ENCODE peak calls at places on chromosomes 6 and 20, in four cellular contexts. G is SK-N-SH, R is K562, Q is H1. U is an unnamed sample.

GRCh38 chr6:88368071-88368787 is 202.1 kb upstream of the CNR1 start:
- DNase-seq in G (no peak), R (no peak), Q (no peak), U (peak)

GRCh38 chr20:54345301-54345724 is 130.1 kb upstream of the DOK5 start:
- DNase-seq in G (no peak), R (no peak), Q (no peak), U (peak)

GRCh38 chr20:35630636-35631035 is 15.0 kb downstream of the SPAG4 start:
- DNase-seq in G (no peak), R (no peak), Q (no peak), U (no peak)

GRCh38 chr6:41692080-41692675 is 43.2 kb downstream of the TFEB start:
- DNase-seq in G (no peak), R (no peak), Q (no peak), U (no peak)

GRCh38 chr6:6315660-6316059 is 4.8 kb downstream of the F13A1 start:
- DNase-seq in G (peak), R (peak), Q (peak), U (peak)

GRCh38 chr20:13158339-13158738 is 62.7 kb upstream of the ISM1 start:
- DNase-seq in G (no peak), R (no peak), Q (no peak), U (no peak)

GRCh38 chr6:152552616-152553209 is 84.4 kb downstream of the SYNE1 start:
- DNase-seq in G (peak), R (peak), Q (peak), U (peak)

GRCh38 chr6:137949686-137950390 is 82.8 kb downstream of the TNFAIP3 start:
- DNase-seq in G (no peak), R (no peak), Q (no peak), U (no peak)

GRCh38 chr6:119483936-119484335 is 134.4 kb upstream of the MAN1A1 start:
- DNase-seq in G (no peak), R (peak), Q (no peak), U (no peak)

GRCh38 chr20:24360531-24360930 is 108.9 kb upstream of the SYNDIG1 start:
- DNase-seq in G (no peak), R (no peak), Q (no peak), U (no peak)

GRCh38 chr6:79981647-79982046 is 22.8 kb upstream of the TTK start:
- DNase-seq in G (no peak), R (no peak), Q (no peak), U (no peak)

GRCh38 chr20:61954276-61955021 is 111.2 kb downstream of the TAF4 start:
- DNase-seq in G (no peak), R (peak), Q (peak), U (no peak)

GRCh38 chr20:8156603-8157079 is 24.6 kb downstream of the PLCB1 start:
- DNase-seq in G (no peak), R (no peak), Q (no peak), U (peak)

GRCh38 chr6:37168809-37169457 is 1.0 kb upstream of the PIM1 start:
- DNase-seq in G (peak), R (no peak), Q (no peak), U (no peak)

GRCh38 chr6:146408583-146408982 is 135.1 kb upstream of the RAB32 start:
- DNase-seq in G (no peak), R (no peak), Q (no peak), U (no peak)

GRCh38 chr6:81565071-81565470 is 187.4 kb downstream of the TENT5A start:
- DNase-seq in G (no peak), R (no peak), Q (no peak), U (no peak)

GRCh38 chr6:4942673-4943009 is 61.2 kb downstream of the RPP40 start:
- DNase-seq in G (no peak), R (no peak), Q (no peak), U (no peak)

GRCh38 chr6:36928547-36928918 is 26.0 kb upstream of the PI16 start:
- DNase-seq in G (no peak), R (no peak), Q (no peak), U (no peak)

DNA sequence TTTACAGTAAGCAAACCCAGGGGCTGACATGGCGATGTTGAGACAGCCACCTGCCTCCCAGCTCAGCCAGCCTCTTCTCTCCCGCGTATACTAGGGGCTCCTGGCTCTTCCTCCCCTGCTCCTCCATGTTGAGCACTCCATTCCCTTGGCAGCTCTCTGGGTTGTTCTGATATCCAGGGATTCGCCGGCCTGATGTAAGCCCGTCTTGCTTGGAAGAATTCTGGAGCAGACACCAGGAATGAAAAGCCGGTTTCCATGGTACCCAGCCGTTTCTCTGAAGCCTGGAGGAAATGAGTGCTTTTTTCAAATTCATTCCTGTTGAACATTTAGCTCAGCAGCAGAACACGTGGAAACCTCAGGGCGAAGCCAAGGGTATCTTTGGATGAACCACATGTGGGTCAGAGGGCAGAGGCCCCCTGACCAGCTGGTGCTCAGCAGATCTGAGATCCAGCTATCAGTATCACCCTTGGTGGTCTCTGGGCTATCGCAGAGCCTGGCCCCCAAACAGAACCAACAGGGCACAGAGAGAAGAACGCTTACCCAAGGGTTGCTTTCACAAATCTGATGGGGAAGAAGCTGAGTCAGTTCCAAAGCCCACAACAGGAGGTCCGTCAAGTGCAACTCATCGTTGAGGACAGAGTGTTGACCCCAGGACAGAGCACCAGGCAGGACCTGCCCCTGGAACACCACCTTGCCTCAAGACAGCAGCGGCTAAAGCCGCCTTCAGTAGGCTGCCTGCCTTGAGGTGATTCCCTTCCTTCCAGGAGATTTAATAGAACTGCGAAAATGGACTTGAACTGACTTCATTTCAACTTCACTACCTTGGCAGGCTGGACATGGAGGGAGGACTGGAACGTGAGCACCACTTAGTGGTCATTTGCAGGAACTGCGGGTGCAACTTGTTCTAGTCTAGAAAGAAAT is 96.1 kb upstream of the RIN2 start:
- DNase-seq in G (peak), R (peak), Q (peak), U (peak)
- TF ChIP-seq CHD2 in G (no peak), R (no peak), Q (no peak), U (no peak)

GRCh38 chr6:143936986-143937765 is 70.9 kb downstream of the PLAGL1 start:
- DNase-seq in G (no peak), R (no peak), Q (no peak), U (no peak)

GRCh38 chr6:143936347-143936746 is 71.7 kb downstream of the PLAGL1 start:
- DNase-seq in G (no peak), R (no peak), Q (no peak), U (no peak)

GRCh38 chr6:143939364-143939763 is 68.7 kb downstream of the PLAGL1 start:
- DNase-seq in G (no peak), R (no peak), Q (no peak), U (no peak)

GRCh38 chr6:143941852-143942627 is 66.0 kb downstream of the PLAGL1 start:
- DNase-seq in G (peak), R (peak), Q (peak), U (peak)

DNA sequence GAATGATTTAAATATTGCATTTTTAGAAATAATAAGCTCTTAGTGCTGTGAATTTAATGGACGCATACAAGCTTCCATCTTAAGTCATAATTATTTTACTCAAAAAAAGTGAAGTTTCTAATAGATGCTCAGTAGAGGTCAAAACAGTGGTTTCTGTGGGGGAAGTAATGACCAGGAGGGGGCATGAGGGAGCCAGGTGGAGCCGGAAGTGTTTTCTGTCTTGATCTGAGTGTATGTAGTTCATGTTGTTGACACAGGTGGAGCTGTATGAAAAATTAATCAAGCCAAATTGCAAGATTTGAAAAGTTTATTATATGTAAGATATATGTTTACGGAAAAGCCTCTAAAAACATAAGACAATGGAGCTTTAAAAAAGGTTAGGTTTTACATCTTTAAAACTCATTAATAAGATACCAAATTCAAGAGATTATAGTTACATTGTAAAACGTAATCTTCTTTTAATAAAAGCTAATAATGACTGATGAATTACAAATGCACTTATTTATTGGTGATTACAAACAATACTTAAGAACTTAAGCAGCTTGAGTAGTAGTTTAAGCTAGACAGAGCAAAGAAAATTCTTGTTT is 68.0 kb downstream of the PLAGL1 start:
- DNase-seq in G (peak), R (peak), Q (no peak), U (peak)
- TF ChIP-seq CHD2 in G (no peak), R (no peak), Q (no peak), U (no peak)

GRCh38 chr20:18011951-18012645 is 43.3 kb downstream of the MGME1 start:
- DNase-seq in G (no peak), R (no peak), Q (no peak), U (no peak)
- TF ChIP-seq CHD2 in G (no peak), R (no peak), Q (no peak), U (no peak)

DNA sequence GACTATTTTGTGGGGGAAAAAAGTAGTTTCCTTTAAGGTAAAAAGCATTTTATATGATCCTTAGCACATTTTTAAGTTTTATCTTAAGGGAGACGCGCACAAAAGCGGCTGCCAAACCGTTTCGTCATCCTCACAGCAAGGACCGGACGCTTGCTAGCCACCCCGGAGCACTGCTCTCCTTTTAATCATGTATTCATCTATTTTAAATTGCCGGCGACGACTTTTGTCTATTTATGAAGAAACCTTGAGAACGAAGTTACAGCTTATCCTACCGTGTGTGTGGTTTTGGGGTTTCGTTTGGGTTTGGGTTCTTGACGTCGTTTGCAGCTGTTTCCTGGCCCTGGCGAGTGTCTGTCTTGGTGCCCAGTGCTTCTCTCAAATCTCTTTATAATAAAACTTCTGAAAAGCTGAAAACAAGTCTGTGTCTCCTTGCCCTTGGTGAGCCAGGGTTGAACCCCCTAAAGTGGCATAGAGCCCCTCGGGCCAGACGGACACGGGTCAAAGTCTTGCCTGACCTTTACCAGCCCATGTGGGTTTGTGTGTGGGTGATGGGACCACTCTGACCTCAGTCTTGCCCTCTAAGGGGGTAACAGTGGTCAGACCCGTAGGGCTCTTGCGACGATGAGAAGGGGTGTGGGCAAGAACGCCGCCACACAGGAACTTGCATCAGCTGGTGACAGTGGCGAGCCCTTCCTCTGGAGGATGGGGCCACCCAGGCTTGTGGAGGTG is 117.6 kb downstream of the JPH2 start:
- DNase-seq in G (no peak), R (no peak), Q (peak), U (no peak)
- TF ChIP-seq CHD2 in G (no peak), R (no peak), Q (no peak), U (no peak)

DNA sequence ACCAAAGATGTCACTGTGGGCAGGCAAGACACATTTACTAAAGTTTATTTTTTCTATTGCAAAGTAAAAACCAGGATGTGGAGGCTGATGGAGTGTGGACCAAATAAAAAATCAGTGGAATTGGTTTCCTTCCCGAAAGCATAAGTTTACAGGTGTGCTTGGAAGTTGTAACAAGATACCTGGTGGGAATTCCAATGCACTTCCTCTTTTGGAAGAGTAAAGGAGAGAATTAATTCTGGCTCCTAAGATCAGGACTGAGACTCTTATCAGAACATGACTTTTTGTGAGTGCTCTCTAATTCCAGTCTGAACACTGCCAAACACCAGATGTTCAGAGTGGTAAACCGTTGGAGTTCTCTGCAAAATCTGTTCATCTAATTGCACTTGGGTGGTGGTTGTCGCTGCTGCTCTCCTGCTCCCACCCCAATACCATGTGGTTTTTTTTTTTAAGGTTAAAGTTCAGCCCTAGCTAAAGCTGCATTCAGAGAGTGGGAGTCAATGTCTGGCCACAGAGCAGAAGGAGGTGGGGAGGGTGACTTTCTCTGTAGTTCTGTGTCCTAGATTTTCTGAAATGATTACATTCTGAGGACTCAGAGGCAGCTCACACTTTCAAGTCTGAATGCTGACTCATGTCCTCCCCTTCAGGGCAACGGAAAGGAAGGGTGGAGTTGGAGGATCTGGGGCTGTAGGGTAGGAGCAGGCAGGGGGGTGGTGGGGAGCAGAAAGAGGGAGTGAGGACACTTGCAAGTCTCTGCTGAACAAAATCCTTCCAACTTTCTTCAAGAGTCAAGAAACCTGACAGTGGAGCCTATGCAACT is 275.8 kb upstream of the PRDM1 start:
- DNase-seq in G (no peak), R (peak), Q (no peak), U (peak)
- TF ChIP-seq CHD2 in G (no peak), R (no peak), Q (no peak), U (no peak)

U was measured in A549.